ENCODE peak calls at places on chromosomes 13 and 19, in ten cellular contexts. V, K, S, T, N, E, Y, J, Z and D are unnamed samples.

GRCh38 chr13:110364081-110364480 is 57.0 kb downstream of the COL4A2 start:
- DNase-seq in V (no peak), K (no peak), S (no peak), T (no peak), N (no peak), E (no peak), Y (no peak), J (no peak), Z (no peak), D (no peak)

GRCh38 chr19:14030997-14031718 is 404 bp upstream of the IL27RA start:
- DNase-seq in V (no peak), K (no peak), S (peak; percentile 77), T (no peak), N (no peak), E (no peak), Y (no peak), J (no peak), Z (no peak), D (no peak)

GRCh38 chr19:929523-930258 is 3.9 kb downstream of the ARID3A start:
- DNase-seq in V (no peak), K (no peak), S (no peak), T (no peak), N (no peak), E (no peak), Y (no peak), J (no peak), Z (no peak), D (no peak)

GRCh38 chr19:46715620-46716012 is 1.3 kb downstream of the PRKD2 start:
- DNase-seq in V (no peak), K (no peak), S (no peak), T (no peak), N (no peak), E (no peak), Y (no peak), J (no peak), Z (no peak), D (no peak)

GRCh38 chr13:49100637-49101570 is 119.2 kb upstream of the MLNR start:
- DNase-seq in V (no peak), K (no peak), S (no peak), T (no peak), N (no peak), E (no peak), Y (no peak), J (no peak), Z (no peak), D (no peak)

GRCh38 chr13:91346848-91347211 is 657 bp upstream of the MIR17HG start:
- DNase-seq in V (no peak), K (no peak), S (peak; percentile 15), T (no peak), N (no peak), E (peak; percentile 11), Y (no peak), J (no peak), Z (peak; percentile 22), D (no peak)

GRCh38 chr13:29922281-29922821 is 71.9 kb upstream of the UBL3 start:
- DNase-seq in V (no peak), K (no peak), S (no peak), T (no peak), N (peak; percentile 30), E (no peak), Y (no peak), J (no peak), Z (no peak), D (no peak)

GRCh38 chr13:77290342-77290741 is 36.6 kb downstream of the MYCBP2 start:
- DNase-seq in V (no peak), K (no peak), S (no peak), T (no peak), N (no peak), E (no peak), Y (no peak), J (no peak), Z (no peak), D (no peak)

GRCh38 chr13:91719033-91719432 is 320.6 kb downstream of the GPC5 start:
- DNase-seq in V (no peak), K (no peak), S (no peak), T (no peak), N (peak; percentile 61), E (no peak), Y (no peak), J (no peak), Z (no peak), D (peak; percentile 70)

GRCh38 chr13:60398949-60399589 is 2.0 kb downstream of the TDRD3 start:
- DNase-seq in V (no peak), K (no peak), S (no peak), T (no peak), N (peak; percentile 18), E (no peak), Y (no peak), J (no peak), Z (no peak), D (no peak)

GRCh38 chr13:23849670-23850069 is 39.5 kb downstream of the MIPEP start:
- DNase-seq in V (no peak), K (no peak), S (no peak), T (no peak), N (no peak), E (no peak), Y (no peak), J (no peak), Z (no peak), D (no peak)

GRCh38 chr13:75359266-75359665 is 122.7 kb downstream of the TBC1D4 start:
- DNase-seq in V (no peak), K (peak; percentile 71), S (no peak), T (no peak), N (peak; percentile 75), E (no peak), Y (no peak), J (no peak), Z (no peak), D (no peak)

GRCh38 chr19:45428385-45429231 is 4.9 kb upstream of the ERCC1 start:
- DNase-seq in V (peak; percentile 70), K (no peak), S (no peak), T (peak; percentile 85), N (peak; percentile 42), E (peak; percentile 29), Y (peak; percentile 92), J (peak; percentile 34), Z (peak; percentile 62), D (peak; percentile 55)

GRCh38 chr13:110250258-110250891 is 56.6 kb downstream of the COL4A1 start:
- DNase-seq in V (peak; percentile 71), K (no peak), S (no peak), T (peak; percentile 57), N (peak; percentile 88), E (no peak), Y (peak; percentile 96), J (peak; percentile 48), Z (no peak), D (no peak)

GRCh38 chr19:6087074-6087506 is 23.2 kb downstream of the RFX2 start:
- DNase-seq in V (no peak), K (no peak), S (no peak), T (no peak), N (no peak), E (no peak), Y (no peak), J (no peak), Z (no peak), D (peak; percentile 55)

GRCh38 chr13:35769812-35770211 is 293.3 kb upstream of the MAB21L1 start:
- DNase-seq in V (no peak), K (no peak), S (no peak), T (no peak), N (no peak), E (no peak), Y (no peak), J (no peak), Z (no peak), D (no peak)

GRCh38 chr19:604355-604754 is 14.7 kb downstream of the HCN2 start:
- DNase-seq in V (no peak), K (no peak), S (peak; percentile 37), T (no peak), N (no peak), E (no peak), Y (no peak), J (no peak), Z (no peak), D (peak; percentile 68)

GRCh38 chr13:110420626-110421025 is 113.5 kb downstream of the COL4A2 start:
- DNase-seq in V (no peak), K (no peak), S (no peak), T (no peak), N (no peak), E (no peak), Y (no peak), J (no peak), Z (no peak), D (no peak)

DNA sequence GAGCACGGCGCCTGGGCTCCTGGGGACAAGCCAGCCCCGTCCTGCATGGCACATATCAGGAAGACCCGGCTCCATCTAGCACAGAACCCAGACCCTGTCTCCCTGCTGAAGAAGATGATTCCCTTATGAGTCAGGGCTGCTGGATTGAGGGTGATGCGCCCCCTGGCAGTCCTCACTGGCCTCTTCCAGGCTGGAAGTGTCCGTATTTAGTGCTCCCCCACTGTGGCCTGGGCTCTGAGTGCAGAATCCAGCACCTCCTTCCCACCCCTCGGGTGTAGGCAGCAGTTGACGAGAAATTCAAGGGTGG is 14.9 kb downstream of the COMP start:
- DNase-seq in V (no peak), K (no peak), S (no peak), T (no peak), N (peak; percentile 54), E (no peak), Y (no peak), J (no peak), Z (no peak), D (peak; percentile 13)
- TF ChIP-seq CTCF in V (no peak), K (peak; percentile 66), S (no peak), T (no peak), N (peak; percentile 57), E (no peak), Y (no peak), J (no peak), Z (no peak), D (peak; percentile 7)

GRCh38 chr13:51731759-51732158 is 72.2 kb downstream of the DHRS12 start:
- DNase-seq in V (no peak), K (no peak), S (no peak), T (no peak), N (peak; percentile 83), E (no peak), Y (no peak), J (no peak), Z (no peak), D (no peak)
- TF ChIP-seq CTCF in V (peak; percentile 62), K (peak; percentile 34), S (no peak), T (peak; percentile 43), N (peak; percentile 61), E (no peak), Y (peak; percentile 69), J (no peak), Z (no peak), D (peak; percentile 44)

GRCh38 chr19:4267101-4267900 is 11.8 kb upstream of the SHD start:
- DNase-seq in V (peak; percentile 42), K (no peak), S (peak; percentile 45), T (peak; percentile 43), N (peak; percentile 39), E (peak; percentile 56), Y (no peak), J (peak; percentile 7), Z (peak; percentile 64), D (peak; percentile 83)
- TF ChIP-seq CTCF in V (peak; percentile 90), K (peak; percentile 74), S (peak; percentile 79), T (peak; percentile 84), N (peak; percentile 74), E (peak; percentile 77), Y (peak; percentile 66), J (peak; percentile 90), Z (peak; percentile 83), D (peak; percentile 88)

DNA sequence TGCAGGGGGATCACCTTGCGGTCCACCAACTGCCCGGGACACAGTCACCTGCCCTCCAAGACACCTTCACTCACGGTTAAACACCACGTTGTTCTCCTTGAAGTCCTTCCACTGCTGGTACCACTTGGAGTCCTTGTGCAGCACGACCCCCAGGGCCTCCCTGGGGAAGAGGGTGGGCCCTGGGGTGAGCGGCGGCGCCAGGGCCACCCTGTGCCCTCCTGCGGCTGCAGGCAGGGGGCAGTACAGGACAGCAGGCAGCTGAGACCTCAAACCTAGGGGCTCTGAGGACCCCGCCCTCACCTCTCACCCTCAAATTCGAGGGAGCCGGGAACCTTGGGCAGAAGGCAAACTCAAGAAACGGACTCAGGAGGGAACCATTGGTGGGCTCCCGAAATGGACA is 7.5 kb upstream of the CTXN1 start:
- DNase-seq in V (no peak), K (no peak), S (no peak), T (no peak), N (no peak), E (no peak), Y (no peak), J (no peak), Z (no peak), D (no peak)
- TF ChIP-seq CTCF in V (peak; percentile 17), K (peak; percentile 12), S (no peak), T (no peak), N (peak; percentile 22), E (peak; percentile 31), Y (no peak), J (peak; percentile 15), Z (peak; percentile 43), D (peak; percentile 53)